ENCODE peak calls at places on chromosomes 1 and 21, in seven cellular contexts. C is ovary, E is GM10248, B is AG04449, S is HT1080, M is progenitor cell of endocrine pancreas, X is H4. W is an unnamed sample.

GRCh38 chr21:45556645-45557601 is 14.7 kb upstream of the SLC19A1 start:
- DNase-seq in C (peak), E (no peak), B (no peak), S (no peak), M (no peak), X (no peak), W (no peak)

GRCh38 chr1:93471284-93471683 is 23.4 kb downstream of the FNBP1L start:
- DNase-seq in C (no peak), E (no peak), B (no peak), S (no peak), M (no peak), X (no peak), W (no peak)

GRCh38 chr21:26491663-26492062 is 81.4 kb downstream of the CYYR1 start:
- DNase-seq in C (no peak), E (no peak), B (no peak), S (no peak), M (no peak), X (no peak), W (no peak)

GRCh38 chr1:19831441-19831840 is 16.4 kb upstream of the RNF186 start:
- DNase-seq in C (no peak), E (no peak), B (no peak), S (peak), M (no peak), X (no peak), W (no peak)

GRCh38 chr1:156939786-156940334 is 19.4 kb downstream of the LRRC71 start:
- DNase-seq in C (no peak), E (no peak), B (no peak), S (no peak), M (no peak), X (no peak), W (no peak)

GRCh38 chr1:183522104-183522503 is 49.8 kb downstream of the SMG7 start:
- DNase-seq in C (no peak), E (no peak), B (no peak), S (no peak), M (no peak), X (no peak), W (no peak)

GRCh38 chr21:15483138-15483780 is 246.5 kb upstream of the USP25 start:
- DNase-seq in C (peak), E (peak), B (peak), S (peak), M (peak), X (peak), W (peak)

GRCh38 chr1:60149254-60149653 is 75.7 kb upstream of the C1orf87 start:
- DNase-seq in C (no peak), E (no peak), B (no peak), S (no peak), M (no peak), X (peak), W (no peak)

GRCh38 chr1:234659538-234659937 is 49.6 kb upstream of the IRF2BP2 start:
- DNase-seq in C (peak), E (no peak), B (no peak), S (peak), M (no peak), X (no peak), W (no peak)

GRCh38 chr1:46070164-46070814 is 62.1 kb downstream of the PIK3R3 start:
- DNase-seq in C (no peak), E (no peak), B (no peak), S (no peak), M (no peak), X (no peak), W (no peak)

GRCh38 chr1:19414490-19414889 is 70.8 kb downstream of the CAPZB start:
- DNase-seq in C (no peak), E (no peak), B (no peak), S (no peak), M (no peak), X (no peak), W (no peak)

GRCh38 chr1:5504364-5504740 is 487.9 kb downstream of the NPHP4 start:
- DNase-seq in C (peak), E (no peak), B (no peak), S (no peak), M (no peak), X (peak), W (no peak)

GRCh38 chr1:216437603-216438002 is 14.4 kb upstream of the USH2A start:
- DNase-seq in C (no peak), E (no peak), B (no peak), S (no peak), M (no peak), X (no peak), W (no peak)

GRCh38 chr1:223230161-223230881 is 87.3 kb upstream of the TLR5 start:
- DNase-seq in C (no peak), E (no peak), B (peak), S (peak), M (no peak), X (peak), W (no peak)

GRCh38 chr21:41926068-41926806 is 27.6 kb downstream of the C2CD2 start:
- DNase-seq in C (no peak), E (peak), B (no peak), S (peak), M (no peak), X (peak), W (no peak)